ENCODE peak calls at places on chromosomes 4 and X, in seven cellular contexts. P is bronchial epithelial cell; I is transverse colon; J is activated T-cell treated with anti-CD3 and anti-CD28 coated beads, Interleukin-2, amount 50 U/mL, for 72 hours; D is NCI-H187; F is stimulated activated CD4-positive, alpha-beta T cell treated with anti-CD3 and anti-CD28 coated beads, Interleukin-12 subunit alpha, Interleukin-12 subunit beta, amount 100 ng/mL, for 4 hours; C is occipital lobe. O is an unnamed sample.

GRCh38 chrX:69387559-69388487 is 116.3 kb upstream of the NALF2 start:
- DNase-seq in P (peak; percentile 15), I (peak; percentile 19), J (peak; percentile 53), D (no peak), F (peak; percentile 13), C (no peak), O (peak; percentile 54)

GRCh38 chr4:162061214-162061613 is 102.6 kb downstream of the FSTL5 start:
- DNase-seq in P (no peak), I (no peak), J (no peak), D (no peak), F (no peak), C (no peak), O (no peak)

GRCh38 chr4:39422247-39422646 is 15.5 kb downstream of the KLB start:
- DNase-seq in P (no peak), I (no peak), J (no peak), D (no peak), F (no peak), C (no peak), O (no peak)

GRCh38 chrX:150506486-150506885 is 61.9 kb upstream of the MTM1 start:
- DNase-seq in P (no peak), I (no peak), J (no peak), D (peak; percentile 37), F (no peak), C (no peak), O (no peak)

GRCh38 chrX:101108293-101108692 is 10.3 kb downstream of the CENPI start:
- DNase-seq in P (peak; percentile 12), I (no peak), J (no peak), D (no peak), F (no peak), C (no peak), O (no peak)

GRCh38 chr4:138439143-138439581 is 197.0 kb upstream of the SLC7A11 start:
- DNase-seq in P (no peak), I (no peak), J (no peak), D (no peak), F (no peak), C (no peak), O (no peak)

GRCh38 chr4:109486007-109486406 is 52.4 kb downstream of the SEC24B start:
- DNase-seq in P (no peak), I (no peak), J (no peak), D (no peak), F (no peak), C (no peak), O (no peak)

GRCh38 chr4:92307886-92308285 is 4.1 kb downstream of the GRID2 start:
- DNase-seq in P (no peak), I (no peak), J (no peak), D (no peak), F (no peak), C (no peak), O (no peak)

GRCh38 chrX:1111543-1112300 is 100.7 kb downstream of the CRLF2 start:
- DNase-seq in P (no peak), I (no peak), J (peak; percentile 14), D (no peak), F (no peak), C (no peak), O (no peak)

GRCh38 chr4:186702297-186702696 is 21.4 kb downstream of the FAT1 start:
- DNase-seq in P (no peak), I (no peak), J (no peak), D (no peak), F (no peak), C (no peak), O (no peak)

GRCh38 chr4:154417358-154417673 is 74.3 kb downstream of the DCHS2 start:
- DNase-seq in P (no peak), I (no peak), J (no peak), D (no peak), F (no peak), C (no peak), O (no peak)

GRCh38 chrX:9770319-9770718 is 4.7 kb upstream of the GPR143 start:
- DNase-seq in P (peak; percentile 51), I (no peak), J (no peak), D (no peak), F (no peak), C (no peak), O (no peak)

GRCh38 chrX:29143356-29143755 is 556.1 kb downstream of the IL1RAPL1 start:
- DNase-seq in P (no peak), I (no peak), J (no peak), D (no peak), F (no peak), C (no peak), O (no peak)

O was measured in GM20000.